ENCODE peak calls at places on chromosomes 4 and X, in five cellular contexts. Z is lower lobe of right lung; H is H7; U is cardiac muscle cell; K is CD4-positive, alpha-beta memory T cell. I is an unnamed sample.

GRCh38 chrX:81377329-81377728 is 175.4 kb downstream of the SH3BGRL start:
- DNase-seq in U (peak; percentile 17), Z (no peak), H (peak; percentile 2), K (peak; percentile 1), I (no peak)

GRCh38 chr4:138045036-138045435 is 197.1 kb downstream of the SLC7A11 start:
- DNase-seq in Z (no peak), H (no peak), U (no peak), K (no peak), I (no peak)

GRCh38 chr4:159684061-159684460 is 581.2 kb downstream of the RAPGEF2 start:
- DNase-seq in H (no peak), U (no peak), Z (no peak), K (no peak), I (no peak)

GRCh38 chrX:151871244-151871643 is 41.4 kb upstream of the MAGEA4 start:
- DNase-seq in K (no peak), U (no peak), Z (no peak), H (no peak), I (no peak)

GRCh38 chr4:8199594-8200301 is 658 bp downstream of the SH3TC1 start:
- DNase-seq in Z (no peak), K (peak; percentile 32), H (no peak), U (no peak), I (no peak)

GRCh38 chrX:110404376-110404775 is 45.7 kb downstream of the RTL9 start:
- DNase-seq in U (no peak), Z (no peak), K (no peak), H (no peak), I (no peak)

GRCh38 chrX:119410027-119410819 is 11.1 kb downstream of the SLC25A43 start:
- DNase-seq in Z (peak; percentile 75), H (no peak), K (no peak), U (no peak), I (no peak)

GRCh38 chr4:47383829-47384427 is 79.6 kb downstream of the COMMD8 start:
- DNase-seq in U (peak; percentile 46), Z (no peak), K (peak; percentile 7), H (peak; percentile 32), I (no peak)

GRCh38 chr4:26001816-26002215 is 87.8 kb downstream of the SMIM20 start:
- DNase-seq in K (no peak), H (no peak), Z (no peak), U (no peak), I (no peak)

GRCh38 chr4:184250795-184251679 is 33.4 kb upstream of the ENPP6 start:
- DNase-seq in U (peak; percentile 71), Z (no peak), K (peak; percentile 60), H (peak; percentile 65), I (no peak)

GRCh38 chr4:150231108-150231770 is 153.0 kb downstream of the DCLK2 start:
- DNase-seq in K (no peak), U (no peak), Z (no peak), H (no peak), I (no peak)

GRCh38 chr4:6199344-6199921 is 916 bp downstream of the JAKMIP1 start:
- DNase-seq in H (peak; percentile 84), Z (no peak), K (peak; percentile 31), U (peak; percentile 12), I (peak; percentile 41)

GRCh38 chr4:135838889-135839288 is 1637.3 kb upstream of the PABPC4L start:
- DNase-seq in K (no peak), Z (no peak), H (no peak), U (no peak), I (no peak)

GRCh38 chr4:25904748-25905082 is 9.3 kb upstream of the SMIM20 start:
- DNase-seq in K (no peak), H (no peak), U (no peak), Z (no peak), I (no peak)

GRCh38 chr4:79259242-79259641 is 66.6 kb downstream of the NAA11 start:
- DNase-seq in U (no peak), Z (no peak), H (no peak), K (no peak), I (no peak)

GRCh38 chr4:13546855-13547562 is 2.7 kb upstream of the NKX3-2 start:
- DNase-seq in Z (no peak), H (peak; percentile 78), U (no peak), K (no peak), I (no peak)

GRCh38 chrX:15343075-15343476 is 7.8 kb upstream of the PIGA start:
- DNase-seq in U (no peak), Z (no peak), K (no peak), H (no peak), I (no peak)

GRCh38 chr4:80069837-80070788 is 2.9 kb downstream of the ANTXR2 start:
- DNase-seq in H (no peak), Z (no peak), K (no peak), U (no peak), I (no peak)

GRCh38 chr4:107036602-107037151 is 564 bp upstream of the DKK2 start:
- DNase-seq in U (no peak), Z (no peak), K (no peak), H (peak; percentile 19), I (no peak)

GRCh38 chrX:70289168-70289792 is 447 bp downstream of the PDZD11 start:
- DNase-seq in K (no peak), Z (no peak), H (no peak), U (no peak), I (no peak)

GRCh38 chr4:20370284-20370683 is 118.6 kb downstream of the SLIT2 start:
- DNase-seq in H (no peak), Z (no peak), U (no peak), K (no peak), I (no peak)

GRCh38 chr4:88477229-88477860 is 20.4 kb downstream of the HERC5 start:
- DNase-seq in Z (no peak), U (no peak), H (no peak), K (no peak), I (no peak)

GRCh38 chrX:154732421-154733071 is 18.3 kb downstream of the GAB3 start:
- DNase-seq in Z (no peak), K (no peak), H (no peak), U (no peak), I (no peak)

GRCh38 chr4:79682161-79682560 is 274.1 kb upstream of the GK2 start:
- DNase-seq in H (no peak), Z (no peak), K (no peak), U (no peak), I (no peak)

GRCh38 chrX:1246816-1247215 is 21.8 kb upstream of the CSF2RA start:
- DNase-seq in U (peak; percentile 76), Z (peak; percentile 83), K (peak; percentile 67), H (peak; percentile 81), I (peak; percentile 41)

GRCh38 chrX:110847334-110847733 is 51.7 kb upstream of the CHRDL1 start:
- DNase-seq in Z (no peak), U (peak; percentile 81), K (peak; percentile 38), H (peak; percentile 53), I (no peak)

GRCh38 chrX:69076084-69076483 is 89.2 kb downstream of the PJA1 start:
- DNase-seq in H (no peak), U (no peak), K (no peak), Z (no peak), I (no peak)

GRCh38 chr4:78584863-78585576 is 33.5 kb downstream of the ANXA3 start:
- DNase-seq in K (no peak), Z (no peak), U (no peak), H (no peak), I (no peak)

GRCh38 chrX:134377537-134377936 is 82.4 kb upstream of the HPRT1 start:
- DNase-seq in K (no peak), Z (no peak), U (peak; percentile 73), H (no peak), I (no peak)

GRCh38 chrX:13936804-13937203 is 92.9 kb downstream of the GEMIN8 start:
- DNase-seq in Z (no peak), K (no peak), H (no peak), U (no peak), I (no peak)
- H3K4me3 ChIP-seq in Z (peak overlapping the region; percentile 58), K (no peak overlapping the region), H (peak overlapping the region; percentile 69), U (peak overlapping the region; percentile 77), I (no peak overlapping the region)

GRCh38 chr4:147594107-147594506 is 23.1 kb upstream of the TMEM184C start:
- DNase-seq in U (no peak), H (peak; percentile 32), Z (no peak), K (no peak), I (no peak)

GRCh38 chr4:147591048-147591577 is 26.1 kb upstream of the TMEM184C start:
- DNase-seq in H (no peak), Z (no peak), K (no peak), U (no peak), I (no peak)

GRCh38 chr4:147589586-147589985 is 27.6 kb upstream of the TMEM184C start:
- DNase-seq in K (no peak), U (no peak), H (no peak), Z (no peak), I (no peak)

GRCh38 chr4:147587061-147587460 is 30.1 kb upstream of the TMEM184C start:
- DNase-seq in U (no peak), H (no peak), K (no peak), Z (no peak), I (no peak)

GRCh38 chr4:147590249-147590920 is 26.8 kb upstream of the TMEM184C start:
- DNase-seq in U (peak; percentile 75), K (peak; percentile 6), Z (no peak), H (peak; percentile 54), I (no peak)
- H3K4me3 ChIP-seq in U (no peak overlapping the region), K (no peak overlapping the region), Z (no peak overlapping the region), H (no peak overlapping the region), I (no peak overlapping the region)

GRCh38 chrX:9372866-9373265 is 92.0 kb upstream of the TBL1X start:
- DNase-seq in H (no peak), K (no peak), Z (no peak), U (no peak), I (no peak)
- H3K4me3 ChIP-seq in H (no peak overlapping the region), K (no peak overlapping the region), Z (no peak overlapping the region), U (no peak overlapping the region), I (no peak overlapping the region)

GRCh38 chr4:689498-690122 is 659 bp upstream of the SLC49A3 start:
- DNase-seq in H (no peak), Z (no peak), U (no peak), K (no peak), I (no peak)
- H3K4me3 ChIP-seq in H (peak overlapping the region; percentile 44), Z (peak overlapping the region; percentile 68), U (no peak overlapping the region), K (no peak overlapping the region), I (no peak overlapping the region)

DNA sequence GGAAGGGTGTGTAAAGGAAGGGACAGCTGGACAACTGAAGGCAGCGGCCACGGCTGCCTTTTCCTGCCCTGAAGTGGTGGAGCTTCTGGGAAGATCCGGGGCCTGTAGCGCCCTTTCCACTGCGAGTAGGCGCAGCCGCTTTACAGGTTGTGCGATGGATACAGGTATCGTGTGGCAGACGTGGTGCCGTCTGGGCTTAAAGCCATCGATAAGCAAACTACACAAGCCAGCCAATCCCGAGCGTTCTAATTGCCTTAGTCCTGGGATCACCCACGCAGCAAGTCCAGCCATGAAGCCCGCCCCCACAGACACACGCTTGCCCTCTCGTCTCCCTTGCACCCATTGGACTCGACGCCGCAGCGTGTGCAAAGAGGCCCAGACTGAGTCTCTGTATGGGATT is 15.4 kb downstream of the NKX6-1 start:
- DNase-seq in Z (no peak), H (peak; percentile 33), U (no peak), K (no peak), I (no peak)
- H3K4me3 ChIP-seq in Z (no peak overlapping the region), H (no peak overlapping the region), U (no peak overlapping the region), K (no peak overlapping the region), I (no peak overlapping the region)

DNA sequence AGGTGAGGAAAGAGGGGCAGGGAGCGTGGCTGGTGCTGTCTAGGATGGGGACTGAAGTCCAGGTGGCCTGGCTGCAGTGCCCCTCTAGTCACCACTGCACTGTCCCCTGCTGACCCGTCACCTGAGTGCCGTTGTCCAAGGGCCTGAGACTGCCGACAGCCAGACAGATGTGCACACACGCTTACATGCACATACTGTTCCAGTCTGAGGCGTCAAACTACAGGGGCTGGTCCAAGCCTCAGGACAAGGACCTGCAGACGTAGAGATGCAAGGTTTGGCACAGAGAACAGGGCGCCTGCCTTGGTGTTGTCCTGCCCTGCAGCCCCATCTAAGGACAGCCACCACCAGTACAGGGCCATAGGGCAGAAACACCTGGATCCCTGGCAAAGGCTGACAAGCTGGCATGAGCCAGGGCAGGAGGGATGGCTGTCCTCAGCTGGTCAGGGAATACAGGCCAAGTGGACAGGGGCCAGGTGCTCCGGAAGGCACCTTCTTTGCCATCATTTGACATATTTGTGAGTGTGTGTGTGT is 1.7 kb downstream of the SLC2A9 start:
- DNase-seq in U (no peak), Z (no peak), K (no peak), H (no peak), I (no peak)
- H3K4me3 ChIP-seq in U (peak overlapping the region; percentile 19), Z (peak overlapping the region; percentile 58), K (peak overlapping the region; percentile 46), H (peak overlapping the region; percentile 46), I (peak overlapping the region; percentile 47)